ENCODE peak calls at places on chromosome 18, in ten cellular contexts. One of them, this sample, is unnamed.

GRCh38 chr18:74290831-74291770 is 662 bp downstream of the CYB5A start:
- DNase-seq in MCF 10A: peak
- DNase-seq in cardiac fibroblast: peak
- DNase-seq in effector memory CD8-positive, alpha-beta T cell: no peak
- DNase-seq in COR-L47: peak
- DNase-seq in substantia nigra: no peak
- DNase-seq in effector CD4-positive, alpha-beta T cell: no peak
- DNase-seq in cardiac muscle cell: peak
- DNase-seq in activated naive CD4-positive, alpha-beta T cell treated with anti-CD3 and anti-CD28 coated beads for 36 hours: peak
- DNase-seq in HT1080: no peak
- DNase-seq in this sample: no peak

GRCh38 chr18:48393170-48393569 is 16.0 kb downstream of the ZBTB7C start:
- DNase-seq in cardiac fibroblast: no peak
- DNase-seq in COR-L47: no peak
- DNase-seq in effector CD4-positive, alpha-beta T cell: no peak
- DNase-seq in cardiac muscle cell: no peak
- DNase-seq in MCF 10A: peak
- DNase-seq in activated naive CD4-positive, alpha-beta T cell treated with anti-CD3 and anti-CD28 coated beads for 36 hours: no peak
- DNase-seq in substantia nigra: no peak
- DNase-seq in effector memory CD8-positive, alpha-beta T cell: no peak
- DNase-seq in HT1080: peak
- DNase-seq in this sample: no peak

GRCh38 chr18:48931680-48932461 is 18.9 kb downstream of the SMAD7 start:
- DNase-seq in cardiac fibroblast: no peak
- DNase-seq in MCF 10A: no peak
- DNase-seq in effector CD4-positive, alpha-beta T cell: no peak
- DNase-seq in HT1080: no peak
- DNase-seq in effector memory CD8-positive, alpha-beta T cell: no peak
- DNase-seq in substantia nigra: no peak
- DNase-seq in cardiac muscle cell: no peak
- DNase-seq in activated naive CD4-positive, alpha-beta T cell treated with anti-CD3 and anti-CD28 coated beads for 36 hours: peak
- DNase-seq in COR-L47: no peak
- DNase-seq in this sample: no peak

GRCh38 chr18:39825485-39825884 is 2129.5 kb upstream of the PIK3C3 start:
- DNase-seq in effector CD4-positive, alpha-beta T cell: no peak
- DNase-seq in MCF 10A: peak
- DNase-seq in COR-L47: no peak
- DNase-seq in cardiac fibroblast: peak
- DNase-seq in substantia nigra: no peak
- DNase-seq in effector memory CD8-positive, alpha-beta T cell: no peak
- DNase-seq in HT1080: peak
- DNase-seq in cardiac muscle cell: no peak
- DNase-seq in activated naive CD4-positive, alpha-beta T cell treated with anti-CD3 and anti-CD28 coated beads for 36 hours: no peak
- DNase-seq in this sample: no peak

GRCh38 chr18:24878289-24878688 is 417.9 kb downstream of the HRH4 start:
- DNase-seq in effector memory CD8-positive, alpha-beta T cell: no peak
- DNase-seq in MCF 10A: peak
- DNase-seq in substantia nigra: no peak
- DNase-seq in effector CD4-positive, alpha-beta T cell: no peak
- DNase-seq in HT1080: peak
- DNase-seq in COR-L47: peak
- DNase-seq in cardiac muscle cell: peak
- DNase-seq in activated naive CD4-positive, alpha-beta T cell treated with anti-CD3 and anti-CD28 coated beads for 36 hours: no peak
- DNase-seq in cardiac fibroblast: peak
- DNase-seq in this sample: no peak

GRCh38 chr18:78892721-78893120 is 86.9 kb upstream of the SALL3 start:
- DNase-seq in HT1080: no peak
- DNase-seq in cardiac muscle cell: no peak
- DNase-seq in COR-L47: no peak
- DNase-seq in substantia nigra: no peak
- DNase-seq in effector CD4-positive, alpha-beta T cell: no peak
- DNase-seq in effector memory CD8-positive, alpha-beta T cell: no peak
- DNase-seq in activated naive CD4-positive, alpha-beta T cell treated with anti-CD3 and anti-CD28 coated beads for 36 hours: no peak
- DNase-seq in MCF 10A: no peak
- DNase-seq in cardiac fibroblast: no peak
- DNase-seq in this sample: no peak

GRCh38 chr18:11857177-11857887 is 6.1 kb downstream of the CHMP1B start:
- DNase-seq in effector CD4-positive, alpha-beta T cell: no peak
- DNase-seq in cardiac fibroblast: peak
- DNase-seq in HT1080: peak
- DNase-seq in cardiac muscle cell: peak
- DNase-seq in substantia nigra: no peak
- DNase-seq in MCF 10A: peak
- DNase-seq in effector memory CD8-positive, alpha-beta T cell: no peak
- DNase-seq in COR-L47: no peak
- DNase-seq in activated naive CD4-positive, alpha-beta T cell treated with anti-CD3 and anti-CD28 coated beads for 36 hours: no peak
- DNase-seq in this sample: peak

GRCh38 chr18:61917870-61918269 is 25.1 kb upstream of the RNF152 start:
- DNase-seq in COR-L47: no peak
- DNase-seq in activated naive CD4-positive, alpha-beta T cell treated with anti-CD3 and anti-CD28 coated beads for 36 hours: no peak
- DNase-seq in cardiac fibroblast: no peak
- DNase-seq in cardiac muscle cell: no peak
- DNase-seq in effector memory CD8-positive, alpha-beta T cell: no peak
- DNase-seq in effector CD4-positive, alpha-beta T cell: no peak
- DNase-seq in substantia nigra: no peak
- DNase-seq in MCF 10A: no peak
- DNase-seq in HT1080: no peak
- DNase-seq in this sample: no peak

GRCh38 chr18:22789600-22789999 is 143.5 kb upstream of the RBBP8 start:
- DNase-seq in COR-L47: no peak
- DNase-seq in substantia nigra: no peak
- DNase-seq in MCF 10A: no peak
- DNase-seq in cardiac muscle cell: no peak
- DNase-seq in activated naive CD4-positive, alpha-beta T cell treated with anti-CD3 and anti-CD28 coated beads for 36 hours: no peak
- DNase-seq in cardiac fibroblast: no peak
- DNase-seq in effector CD4-positive, alpha-beta T cell: no peak
- DNase-seq in effector memory CD8-positive, alpha-beta T cell: no peak
- DNase-seq in HT1080: no peak
- DNase-seq in this sample: no peak

GRCh38 chr18:48889981-48890735 is 60.6 kb downstream of the SMAD7 start:
- DNase-seq in MCF 10A: no peak
- DNase-seq in substantia nigra: no peak
- DNase-seq in effector memory CD8-positive, alpha-beta T cell: no peak
- DNase-seq in activated naive CD4-positive, alpha-beta T cell treated with anti-CD3 and anti-CD28 coated beads for 36 hours: no peak
- DNase-seq in effector CD4-positive, alpha-beta T cell: no peak
- DNase-seq in COR-L47: no peak
- DNase-seq in cardiac fibroblast: no peak
- DNase-seq in HT1080: no peak
- DNase-seq in cardiac muscle cell: no peak
- DNase-seq in this sample: no peak

GRCh38 chr18:67043276-67043675 is 439.4 kb upstream of the CDH19 start:
- DNase-seq in COR-L47: no peak
- DNase-seq in HT1080: no peak
- DNase-seq in substantia nigra: no peak
- DNase-seq in cardiac muscle cell: no peak
- DNase-seq in activated naive CD4-positive, alpha-beta T cell treated with anti-CD3 and anti-CD28 coated beads for 36 hours: no peak
- DNase-seq in effector memory CD8-positive, alpha-beta T cell: no peak
- DNase-seq in effector CD4-positive, alpha-beta T cell: no peak
- DNase-seq in cardiac fibroblast: no peak
- DNase-seq in MCF 10A: no peak
- DNase-seq in this sample: no peak

GRCh38 chr18:10128906-10129305 is 215.1 kb downstream of the VAPA start:
- DNase-seq in substantia nigra: no peak
- DNase-seq in cardiac muscle cell: no peak
- DNase-seq in cardiac fibroblast: no peak
- DNase-seq in effector CD4-positive, alpha-beta T cell: no peak
- DNase-seq in MCF 10A: no peak
- DNase-seq in activated naive CD4-positive, alpha-beta T cell treated with anti-CD3 and anti-CD28 coated beads for 36 hours: no peak
- DNase-seq in effector memory CD8-positive, alpha-beta T cell: no peak
- DNase-seq in COR-L47: no peak
- DNase-seq in HT1080: no peak
- DNase-seq in this sample: no peak

GRCh38 chr18:47120428-47120827 is 29.9 kb downstream of the HDHD2 start:
- DNase-seq in activated naive CD4-positive, alpha-beta T cell treated with anti-CD3 and anti-CD28 coated beads for 36 hours: peak
- DNase-seq in COR-L47: no peak
- DNase-seq in effector CD4-positive, alpha-beta T cell: no peak
- DNase-seq in substantia nigra: no peak
- DNase-seq in cardiac muscle cell: peak
- DNase-seq in effector memory CD8-positive, alpha-beta T cell: no peak
- DNase-seq in MCF 10A: no peak
- DNase-seq in HT1080: no peak
- DNase-seq in cardiac fibroblast: peak
- DNase-seq in this sample: no peak

GRCh38 chr18:10057808-10058791 is 144.3 kb downstream of the VAPA start:
- DNase-seq in cardiac muscle cell: peak
- DNase-seq in substantia nigra: no peak
- DNase-seq in effector CD4-positive, alpha-beta T cell: no peak
- DNase-seq in MCF 10A: peak
- DNase-seq in HT1080: peak
- DNase-seq in activated naive CD4-positive, alpha-beta T cell treated with anti-CD3 and anti-CD28 coated beads for 36 hours: peak
- DNase-seq in effector memory CD8-positive, alpha-beta T cell: no peak
- DNase-seq in COR-L47: no peak
- DNase-seq in cardiac fibroblast: peak
- DNase-seq in this sample: no peak

GRCh38 chr18:63158676-63159291 is 160.8 kb downstream of the BCL2 start:
- DNase-seq in effector CD4-positive, alpha-beta T cell: no peak
- DNase-seq in effector memory CD8-positive, alpha-beta T cell: no peak
- DNase-seq in substantia nigra: no peak
- DNase-seq in cardiac muscle cell: no peak
- DNase-seq in cardiac fibroblast: no peak
- DNase-seq in COR-L47: no peak
- DNase-seq in HT1080: no peak
- DNase-seq in MCF 10A: no peak
- DNase-seq in activated naive CD4-positive, alpha-beta T cell treated with anti-CD3 and anti-CD28 coated beads for 36 hours: peak
- DNase-seq in this sample: no peak

GRCh38 chr18:8562914-8563313 is 46.3 kb upstream of the RAB12 start:
- DNase-seq in cardiac fibroblast: no peak
- DNase-seq in substantia nigra: no peak
- DNase-seq in activated naive CD4-positive, alpha-beta T cell treated with anti-CD3 and anti-CD28 coated beads for 36 hours: no peak
- DNase-seq in COR-L47: no peak
- DNase-seq in cardiac muscle cell: no peak
- DNase-seq in MCF 10A: no peak
- DNase-seq in effector memory CD8-positive, alpha-beta T cell: no peak
- DNase-seq in effector CD4-positive, alpha-beta T cell: no peak
- DNase-seq in HT1080: no peak
- DNase-seq in this sample: no peak

GRCh38 chr18:46386788-46387187 is 270.2 kb downstream of the LOXHD1 start:
- DNase-seq in substantia nigra: no peak
- DNase-seq in MCF 10A: peak
- DNase-seq in effector CD4-positive, alpha-beta T cell: no peak
- DNase-seq in HT1080: no peak
- DNase-seq in activated naive CD4-positive, alpha-beta T cell treated with anti-CD3 and anti-CD28 coated beads for 36 hours: no peak
- DNase-seq in cardiac fibroblast: peak
- DNase-seq in effector memory CD8-positive, alpha-beta T cell: no peak
- DNase-seq in cardiac muscle cell: peak
- DNase-seq in COR-L47: no peak
- DNase-seq in this sample: peak

GRCh38 chr18:28574175-28574574 is 397.2 kb upstream of the CDH2 start:
- DNase-seq in COR-L47: no peak
- DNase-seq in effector memory CD8-positive, alpha-beta T cell: no peak
- DNase-seq in effector CD4-positive, alpha-beta T cell: no peak
- DNase-seq in cardiac fibroblast: no peak
- DNase-seq in HT1080: no peak
- DNase-seq in activated naive CD4-positive, alpha-beta T cell treated with anti-CD3 and anti-CD28 coated beads for 36 hours: no peak
- DNase-seq in cardiac muscle cell: no peak
- DNase-seq in MCF 10A: no peak
- DNase-seq in substantia nigra: no peak
- DNase-seq in this sample: no peak

GRCh38 chr18:730692-731091 is 18.3 kb upstream of the ENOSF1 start:
- DNase-seq in cardiac fibroblast: no peak
- DNase-seq in MCF 10A: no peak
- DNase-seq in activated naive CD4-positive, alpha-beta T cell treated with anti-CD3 and anti-CD28 coated beads for 36 hours: no peak
- DNase-seq in COR-L47: no peak
- DNase-seq in effector CD4-positive, alpha-beta T cell: no peak
- DNase-seq in cardiac muscle cell: peak
- DNase-seq in substantia nigra: no peak
- DNase-seq in effector memory CD8-positive, alpha-beta T cell: no peak
- DNase-seq in HT1080: no peak
- DNase-seq in this sample: no peak

GRCh38 chr18:59498687-59499086 is 139.6 kb upstream of the LMAN1 start:
- DNase-seq in effector memory CD8-positive, alpha-beta T cell: no peak
- DNase-seq in MCF 10A: no peak
- DNase-seq in HT1080: no peak
- DNase-seq in activated naive CD4-positive, alpha-beta T cell treated with anti-CD3 and anti-CD28 coated beads for 36 hours: no peak
- DNase-seq in cardiac fibroblast: no peak
- DNase-seq in COR-L47: no peak
- DNase-seq in cardiac muscle cell: no peak
- DNase-seq in effector CD4-positive, alpha-beta T cell: no peak
- DNase-seq in substantia nigra: no peak
- DNase-seq in this sample: no peak

GRCh38 chr18:24063121-24063731 is 48.7 kb downstream of the TTC39C start:
- DNase-seq in MCF 10A: peak
- DNase-seq in HT1080: peak
- DNase-seq in cardiac fibroblast: peak
- DNase-seq in cardiac muscle cell: peak
- DNase-seq in COR-L47: no peak
- DNase-seq in substantia nigra: no peak
- DNase-seq in effector CD4-positive, alpha-beta T cell: no peak
- DNase-seq in effector memory CD8-positive, alpha-beta T cell: no peak
- DNase-seq in activated naive CD4-positive, alpha-beta T cell treated with anti-CD3 and anti-CD28 coated beads for 36 hours: peak
- DNase-seq in this sample: no peak

GRCh38 chr18:10715791-10716190 is 190.0 kb downstream of the NAPG start:
- DNase-seq in cardiac muscle cell: peak
- DNase-seq in substantia nigra: no peak
- DNase-seq in HT1080: peak
- DNase-seq in effector CD4-positive, alpha-beta T cell: no peak
- DNase-seq in effector memory CD8-positive, alpha-beta T cell: no peak
- DNase-seq in cardiac fibroblast: peak
- DNase-seq in COR-L47: no peak
- DNase-seq in MCF 10A: peak
- DNase-seq in activated naive CD4-positive, alpha-beta T cell treated with anti-CD3 and anti-CD28 coated beads for 36 hours: no peak
- DNase-seq in this sample: no peak

GRCh38 chr18:76145506-76145905 is 349.5 kb downstream of the ZNF516 start:
- DNase-seq in effector CD4-positive, alpha-beta T cell: no peak
- DNase-seq in HT1080: no peak
- DNase-seq in effector memory CD8-positive, alpha-beta T cell: no peak
- DNase-seq in MCF 10A: no peak
- DNase-seq in activated naive CD4-positive, alpha-beta T cell treated with anti-CD3 and anti-CD28 coated beads for 36 hours: no peak
- DNase-seq in substantia nigra: no peak
- DNase-seq in cardiac muscle cell: no peak
- DNase-seq in cardiac fibroblast: no peak
- DNase-seq in COR-L47: no peak
- DNase-seq in this sample: no peak

GRCh38 chr18:46917808-46918600 is 602 bp downstream of the KATNAL2 start:
- DNase-seq in activated naive CD4-positive, alpha-beta T cell treated with anti-CD3 and anti-CD28 coated beads for 36 hours: peak
- DNase-seq in COR-L47: peak
- DNase-seq in substantia nigra: no peak
- DNase-seq in MCF 10A: no peak
- DNase-seq in effector memory CD8-positive, alpha-beta T cell: no peak
- DNase-seq in effector CD4-positive, alpha-beta T cell: no peak
- DNase-seq in HT1080: peak
- DNase-seq in cardiac fibroblast: peak
- DNase-seq in cardiac muscle cell: peak
- DNase-seq in this sample: peak

GRCh38 chr18:26621161-26622026 is 73.0 kb upstream of the KCTD1 start:
- DNase-seq in MCF 10A: peak
- DNase-seq in cardiac fibroblast: peak
- DNase-seq in HT1080: peak
- DNase-seq in effector CD4-positive, alpha-beta T cell: no peak
- DNase-seq in substantia nigra: peak
- DNase-seq in activated naive CD4-positive, alpha-beta T cell treated with anti-CD3 and anti-CD28 coated beads for 36 hours: peak
- DNase-seq in COR-L47: no peak
- DNase-seq in effector memory CD8-positive, alpha-beta T cell: no peak
- DNase-seq in cardiac muscle cell: peak
- DNase-seq in this sample: no peak

GRCh38 chr18:4203525-4203924 is 251.6 kb downstream of the DLGAP1 start:
- DNase-seq in MCF 10A: no peak
- DNase-seq in activated naive CD4-positive, alpha-beta T cell treated with anti-CD3 and anti-CD28 coated beads for 36 hours: no peak
- DNase-seq in effector memory CD8-positive, alpha-beta T cell: no peak
- DNase-seq in COR-L47: no peak
- DNase-seq in cardiac muscle cell: no peak
- DNase-seq in HT1080: peak
- DNase-seq in cardiac fibroblast: peak
- DNase-seq in substantia nigra: no peak
- DNase-seq in effector CD4-positive, alpha-beta T cell: no peak
- DNase-seq in this sample: no peak

GRCh38 chr18:477565-477964 is 22.9 kb downstream of the COLEC12 start:
- DNase-seq in substantia nigra: no peak
- DNase-seq in effector CD4-positive, alpha-beta T cell: no peak
- DNase-seq in COR-L47: no peak
- DNase-seq in effector memory CD8-positive, alpha-beta T cell: no peak
- DNase-seq in cardiac muscle cell: no peak
- DNase-seq in cardiac fibroblast: no peak
- DNase-seq in activated naive CD4-positive, alpha-beta T cell treated with anti-CD3 and anti-CD28 coated beads for 36 hours: peak
- DNase-seq in HT1080: no peak
- DNase-seq in MCF 10A: peak
- DNase-seq in this sample: no peak

GRCh38 chr18:77098033-77098432 is 34.5 kb downstream of the MBP start:
- DNase-seq in substantia nigra: no peak
- DNase-seq in COR-L47: peak
- DNase-seq in cardiac muscle cell: peak
- DNase-seq in activated naive CD4-positive, alpha-beta T cell treated with anti-CD3 and anti-CD28 coated beads for 36 hours: no peak
- DNase-seq in effector memory CD8-positive, alpha-beta T cell: no peak
- DNase-seq in MCF 10A: no peak
- DNase-seq in HT1080: no peak
- DNase-seq in cardiac fibroblast: peak
- DNase-seq in effector CD4-positive, alpha-beta T cell: no peak
- DNase-seq in this sample: no peak